ENCODE peak calls at places on chromosomes 7 and 10, in nine cellular contexts. S, W, M, U, P, V, O, T and J are unnamed samples.

GRCh38 chr10:89115876-89116627 is 91.1 kb downstream of the CH25H start:
- DNase-seq in S (no peak), W (no peak), M (peak), U (no peak), P (no peak), V (no peak), O (peak), T (peak), J (no peak)

GRCh38 chr7:99275496-99275895 is 2.9 kb downstream of the MYH16 start:
- DNase-seq in S (no peak), W (no peak), M (no peak), U (no peak), P (peak), V (no peak), O (no peak), T (no peak), J (no peak)

GRCh38 chr7:1899951-1900762 is 230.1 kb downstream of the ELFN1 start:
- DNase-seq in S (no peak), W (no peak), M (no peak), U (peak), P (no peak), V (no peak), O (no peak), T (no peak), J (no peak)

GRCh38 chr7:40220421-40220911 is 85.7 kb downstream of the SUGCT start:
- DNase-seq in S (no peak), W (no peak), M (peak), U (no peak), P (no peak), V (no peak), O (peak), T (no peak), J (no peak)

GRCh38 chr10:88879754-88880286 is at the start of gene STAMBPL1:
- DNase-seq in S (peak), W (peak), M (no peak), U (peak), P (no peak), V (peak), O (no peak), T (peak), J (peak)

GRCh38 chr7:2980406-2981102 is 63.1 kb downstream of the CARD11 start:
- DNase-seq in S (no peak), W (no peak), M (no peak), U (peak), P (no peak), V (no peak), O (no peak), T (no peak), J (no peak)

GRCh38 chr10:64059884-64060283 is 538.7 kb downstream of the REEP3 start:
- DNase-seq in S (no peak), W (no peak), M (no peak), U (no peak), P (no peak), V (no peak), O (no peak), T (no peak), J (no peak)

GRCh38 chr10:99329891-99330674 is 927 bp downstream of the CNNM1 start:
- DNase-seq in S (no peak), W (peak), M (no peak), U (peak), P (no peak), V (peak), O (no peak), T (no peak), J (no peak)

GRCh38 chr10:122232781-122233180 is 38.3 kb upstream of the BTBD16 start:
- DNase-seq in S (no peak), W (peak), M (peak), U (no peak), P (no peak), V (no peak), O (peak), T (no peak), J (no peak)

GRCh38 chr7:92228100-92228499 is 17.6 kb downstream of the KRIT1 start:
- DNase-seq in S (no peak), W (no peak), M (no peak), U (no peak), P (no peak), V (no peak), O (no peak), T (no peak), J (no peak)

GRCh38 chr7:42545049-42545724 is 308.2 kb upstream of the GLI3 start:
- DNase-seq in S (no peak), W (no peak), M (no peak), U (no peak), P (no peak), V (no peak), O (peak), T (no peak), J (no peak)

GRCh38 chr7:16071246-16071857 is 350.0 kb downstream of the CRPPA start:
- DNase-seq in S (no peak), W (peak), M (peak), U (no peak), P (peak), V (no peak), O (peak), T (peak), J (peak)

GRCh38 chr10:114634607-114634974 is 23.5 kb downstream of the ABLIM1 start:
- DNase-seq in S (no peak), W (peak), M (peak), U (no peak), P (peak), V (peak), O (peak), T (no peak), J (no peak)

GRCh38 chr7:157158400-157158799 is 19.7 kb downstream of the UBE3C start:
- DNase-seq in S (no peak), W (no peak), M (no peak), U (no peak), P (no peak), V (no peak), O (peak), T (no peak), J (no peak)

GRCh38 chr7:140484951-140485350 is 5.6 kb upstream of the MKRN1 start:
- DNase-seq in S (no peak), W (no peak), M (no peak), U (no peak), P (no peak), V (no peak), O (no peak), T (no peak), J (no peak)

GRCh38 chr10:4914213-4914850 is 48.9 kb upstream of the AKR1C1 start:
- DNase-seq in S (no peak), W (no peak), M (no peak), U (no peak), P (no peak), V (no peak), O (no peak), T (no peak), J (no peak)

GRCh38 chr10:110530131-110530831 is 32.6 kb downstream of the DUSP5 start:
- DNase-seq in S (peak), W (peak), M (peak), U (peak), P (no peak), V (peak), O (peak), T (no peak), J (no peak)

GRCh38 chr7:40733578-40733977 is 598.8 kb downstream of the SUGCT start:
- DNase-seq in S (peak), W (no peak), M (peak), U (no peak), P (no peak), V (no peak), O (no peak), T (peak), J (no peak)

GRCh38 chr7:85041599-85042216 is 145.1 kb downstream of the SEMA3D start:
- DNase-seq in S (peak), W (peak), M (peak), U (peak), P (peak), V (no peak), O (peak), T (peak), J (peak)

GRCh38 chr7:155865830-155866545 is 53.7 kb upstream of the SHH start:
- DNase-seq in S (peak), W (no peak), M (no peak), U (peak), P (no peak), V (peak), O (no peak), T (no peak), J (no peak)

GRCh38 chr7:47478926-47479791 is 102.8 kb downstream of the TNS3 start:
- DNase-seq in S (no peak), W (no peak), M (no peak), U (no peak), P (no peak), V (no peak), O (no peak), T (peak), J (no peak)

GRCh38 chr10:112716924-112717348 is 233.1 kb upstream of the TCF7L2 start:
- DNase-seq in S (peak), W (peak), M (peak), U (no peak), P (no peak), V (no peak), O (peak), T (no peak), J (no peak)

GRCh38 chr10:71569775-71570588 is 149.6 kb downstream of the C10orf105 start:
- DNase-seq in S (peak), W (peak), M (peak), U (peak), P (no peak), V (peak), O (peak), T (peak), J (peak)

GRCh38 chr7:12212051-12212485 is 974 bp downstream of the TMEM106B start:
- DNase-seq in S (peak), W (peak), M (peak), U (no peak), P (no peak), V (no peak), O (peak), T (peak), J (peak)

GRCh38 chr10:89404082-89404481 is 10.3 kb upstream of the IFIT5 start:
- DNase-seq in S (no peak), W (no peak), M (no peak), U (no peak), P (no peak), V (no peak), O (peak), T (no peak), J (no peak)

GRCh38 chr7:150784120-150784736 is 15.9 kb downstream of the TMEM176B start:
- DNase-seq in S (peak), W (peak), M (no peak), U (no peak), P (no peak), V (no peak), O (no peak), T (peak), J (peak)
- TF ChIP-seq CTCF in S (no peak), W (no peak), M (no peak), U (no peak), P (no peak), V (no peak), O (no peak), T (no peak), J (no peak)

GRCh38 chr7:124667312-124667711 is 98.3 kb downstream of the GPR37 start:
- DNase-seq in S (no peak), W (no peak), M (peak), U (no peak), P (no peak), V (no peak), O (no peak), T (no peak), J (no peak)

GRCh38 chr7:124667754-124668153 is 97.8 kb downstream of the GPR37 start:
- DNase-seq in S (no peak), W (no peak), M (no peak), U (no peak), P (no peak), V (no peak), O (no peak), T (no peak), J (no peak)

GRCh38 chr7:124662372-124662771 is 103.2 kb downstream of the GPR37 start:
- DNase-seq in S (no peak), W (no peak), M (no peak), U (no peak), P (no peak), V (no peak), O (no peak), T (no peak), J (no peak)

DNA sequence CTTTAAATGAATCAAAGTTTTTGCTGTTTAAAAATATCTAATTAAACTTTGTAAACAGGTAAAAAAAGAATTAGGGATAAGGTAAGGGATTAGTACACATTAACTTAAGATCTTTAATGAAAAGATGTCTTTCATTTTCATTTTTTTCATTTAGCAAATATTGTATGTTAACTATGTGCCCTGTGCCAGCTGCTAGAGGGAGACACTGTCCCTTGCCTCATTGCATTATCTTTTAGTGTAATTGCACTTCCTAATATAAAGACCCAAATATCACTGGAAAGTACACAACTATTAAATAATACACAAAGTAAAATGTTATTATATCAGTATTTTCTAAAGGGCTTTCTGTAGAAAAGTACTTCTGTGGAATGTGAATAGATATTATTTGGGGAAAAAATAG is 102.7 kb downstream of the GPR37 start:
- DNase-seq in S (no peak), W (no peak), M (no peak), U (no peak), P (no peak), V (no peak), O (no peak), T (no peak), J (no peak)
- TF ChIP-seq CTCF in S (no peak), W (no peak), M (no peak), U (no peak), P (no peak), V (no peak), O (no peak), T (no peak), J (no peak)

DNA sequence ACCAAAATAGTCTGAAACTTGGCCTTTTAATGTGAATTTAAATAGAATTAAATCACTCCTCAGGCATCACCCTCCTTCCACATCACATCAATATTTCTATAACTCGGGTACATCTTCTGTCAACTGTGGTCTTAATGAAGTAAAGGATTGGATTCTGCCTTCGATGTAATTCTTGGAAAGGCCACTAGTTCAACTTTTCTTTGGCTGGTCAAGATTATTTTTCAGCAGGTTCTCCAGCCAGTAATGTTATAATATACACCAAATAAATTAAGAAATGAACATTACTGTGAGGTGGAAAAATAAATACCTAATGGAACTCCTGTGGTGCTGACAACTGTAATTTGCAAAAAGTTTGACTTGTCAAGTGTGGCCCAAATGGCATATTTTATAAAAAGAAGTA is 9.7 kb upstream of the SLC16A9 start:
- DNase-seq in S (no peak), W (no peak), M (no peak), U (no peak), P (no peak), V (no peak), O (no peak), T (no peak), J (no peak)
- TF ChIP-seq CTCF in S (no peak), W (no peak), M (peak), U (peak), P (no peak), V (no peak), O (peak), T (peak), J (no peak)

GRCh38 chr10:75399461-75400162 is 2.0 kb downstream of the ZNF503 start:
- DNase-seq in S (peak), W (peak), M (peak), U (peak), P (no peak), V (peak), O (peak), T (peak), J (peak)
- TF ChIP-seq CTCF in S (peak), W (peak), M (peak), U (peak), P (peak), V (peak), O (peak), T (peak), J (peak)

GRCh38 chr7:44534087-44534486 is 7.0 kb downstream of the NPC1L1 start:
- DNase-seq in S (no peak), W (no peak), M (no peak), U (no peak), P (no peak), V (no peak), O (no peak), T (no peak), J (no peak)

GRCh38 chr7:44533301-44534055 is 7.7 kb downstream of the NPC1L1 start:
- DNase-seq in S (no peak), W (no peak), M (peak), U (no peak), P (no peak), V (no peak), O (peak), T (no peak), J (no peak)

GRCh38 chr7:44535348-44536064 is 5.6 kb downstream of the NPC1L1 start:
- DNase-seq in S (no peak), W (no peak), M (no peak), U (peak), P (no peak), V (no peak), O (no peak), T (no peak), J (no peak)

GRCh38 chr7:44536090-44536489 is 5.0 kb downstream of the NPC1L1 start:
- DNase-seq in S (no peak), W (no peak), M (no peak), U (peak), P (no peak), V (no peak), O (no peak), T (no peak), J (no peak)

GRCh38 chr7:44534501-44534900 is 6.6 kb downstream of the NPC1L1 start:
- DNase-seq in S (peak), W (peak), M (no peak), U (no peak), P (no peak), V (no peak), O (peak), T (peak), J (peak)
- TF ChIP-seq CTCF in S (peak), W (peak), M (peak), U (peak), P (peak), V (no peak), O (peak), T (peak), J (peak)

DNA sequence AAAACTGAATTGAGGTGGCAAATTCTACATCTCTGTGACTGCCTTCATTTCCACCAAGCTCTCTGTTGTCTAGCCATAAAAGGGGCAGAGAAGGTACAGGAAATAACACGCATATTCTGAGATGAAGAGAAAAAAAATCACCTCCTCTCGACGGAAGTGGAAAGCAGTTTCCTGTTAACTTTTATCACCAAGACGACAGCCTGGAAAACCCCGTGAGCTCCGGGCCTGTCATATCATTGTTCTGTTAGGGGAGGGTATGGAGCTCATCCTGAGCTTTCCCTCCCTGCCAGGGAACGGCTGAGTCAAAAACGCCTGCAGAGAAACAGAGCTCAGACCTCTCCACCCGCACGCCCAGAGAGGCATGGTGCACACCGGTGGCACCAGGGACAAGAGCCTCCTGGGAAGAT is 200.3 kb downstream of the PRPF18 start:
- DNase-seq in S (peak), W (no peak), M (no peak), U (peak), P (no peak), V (no peak), O (peak), T (no peak), J (peak)
- TF ChIP-seq CTCF in S (no peak), W (no peak), M (no peak), U (no peak), P (no peak), V (no peak), O (no peak), T (no peak), J (no peak)

GRCh38 chr7:77415822-77416620 is at the start of gene GSAP:
- DNase-seq in S (peak), W (peak), M (no peak), U (peak), P (no peak), V (peak), O (no peak), T (peak), J (peak)
- TF ChIP-seq CTCF in S (no peak), W (peak), M (no peak), U (peak), P (no peak), V (no peak), O (no peak), T (no peak), J (peak)

DNA sequence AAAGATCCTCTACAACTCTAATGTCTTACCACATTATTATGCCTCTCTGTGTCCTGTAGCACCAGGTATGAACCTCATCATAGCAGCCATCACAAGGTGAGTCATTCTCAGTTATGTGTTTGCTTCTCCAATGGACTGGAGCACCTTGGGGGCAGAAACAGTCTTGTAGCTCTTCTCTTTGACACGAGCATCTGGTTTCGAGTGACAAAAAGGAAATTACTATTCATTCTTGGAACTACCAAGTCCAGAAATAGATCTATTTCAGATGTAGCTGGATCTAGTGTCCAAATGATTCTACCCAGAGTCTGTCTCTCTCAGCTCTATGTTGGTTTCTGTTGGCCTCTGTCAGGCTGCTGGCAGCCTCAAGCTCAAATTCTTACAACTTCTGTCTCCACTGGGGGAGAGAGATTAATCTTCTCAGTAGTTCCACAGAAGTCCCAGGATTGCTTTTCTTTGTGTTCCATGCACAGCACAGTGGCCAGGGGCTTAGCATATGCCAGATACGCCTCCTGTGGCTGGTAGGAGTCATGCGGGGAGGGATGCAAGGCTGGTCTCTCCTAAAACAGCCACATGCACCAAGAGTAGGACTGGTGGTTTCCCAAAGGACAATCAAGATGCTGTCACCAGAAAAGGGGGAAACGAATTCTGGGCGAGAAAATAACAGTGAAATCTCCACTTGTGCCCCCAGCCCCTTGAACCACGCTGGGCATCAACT is 37.2 kb upstream of the PAPSS2 start:
- DNase-seq in S (no peak), W (no peak), M (no peak), U (no peak), P (no peak), V (no peak), O (no peak), T (no peak), J (peak)
- TF ChIP-seq CTCF in S (no peak), W (no peak), M (peak), U (no peak), P (no peak), V (no peak), O (peak), T (no peak), J (peak)

GRCh38 chr7:121398246-121398645 is 2.1 kb upstream of the FAM3C start:
- DNase-seq in S (no peak), W (peak), M (no peak), U (no peak), P (no peak), V (no peak), O (no peak), T (peak), J (no peak)
- TF ChIP-seq CTCF in S (no peak), W (peak), M (no peak), U (no peak), P (no peak), V (no peak), O (peak), T (peak), J (no peak)

DNA sequence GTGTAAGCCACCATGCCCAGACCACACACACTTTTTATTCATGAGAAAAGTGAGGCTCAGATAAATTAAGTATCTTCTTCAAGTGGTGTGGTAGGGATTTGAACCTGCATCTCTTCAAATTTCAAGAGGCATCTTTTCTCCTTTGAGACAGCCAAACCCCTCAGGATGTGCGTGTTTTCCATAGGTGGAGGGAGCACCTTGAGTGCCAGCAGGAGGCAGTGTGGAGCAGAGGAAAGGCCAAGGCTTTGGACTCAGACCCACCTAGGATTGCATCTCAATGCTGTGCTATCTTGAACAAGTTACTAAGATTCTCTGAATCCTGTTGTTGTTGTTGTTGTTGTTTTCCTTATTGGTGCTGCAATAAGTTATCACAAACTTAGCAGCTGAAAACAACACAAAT is 40.2 kb upstream of the MYL10 start:
- DNase-seq in S (no peak), W (no peak), M (no peak), U (no peak), P (no peak), V (no peak), O (no peak), T (no peak), J (peak)
- TF ChIP-seq CTCF in S (peak), W (no peak), M (peak), U (peak), P (peak), V (no peak), O (peak), T (peak), J (no peak)